ENCODE peak calls at places on chromosomes 13 and 19, in four cellular contexts. K, H, R and Z are unnamed samples.

GRCh38 chr13:23899555-23899954 is 2.3 kb upstream of the C1QTNF9B start:
- DNase-seq in H (no peak), K (peak), R (peak), Z (no peak)

GRCh38 chr19:55220525-55220924 is 8.0 kb downstream of the TMEM86B start:
- DNase-seq in K (no peak), R (no peak), H (no peak), Z (no peak)

GRCh38 chr13:49627831-49628652 is at the start of gene ARL11:
- DNase-seq in R (no peak), H (peak), K (no peak), Z (peak)

GRCh38 chr13:34926513-34926912 is 15.6 kb upstream of the NBEA start:
- DNase-seq in K (peak), R (no peak), H (no peak), Z (no peak)

GRCh38 chr19:49125025-49125731 is 5.8 kb downstream of the PPFIA3 start:
- DNase-seq in H (no peak), K (no peak), R (no peak), Z (no peak)

GRCh38 chr13:21913010-21913409 is 242.1 kb downstream of the FGF9 start:
- DNase-seq in K (no peak), R (no peak), H (no peak), Z (no peak)

GRCh38 chr13:98476538-98476966 is 100.4 kb downstream of the STK24 start:
- DNase-seq in H (peak), K (peak), R (peak), Z (peak)

GRCh38 chr19:50569023-50569697 is 925 bp upstream of the LRRC4B start:
- DNase-seq in K (no peak), H (no peak), R (no peak), Z (no peak)

GRCh38 chr13:33100876-33101275 is 84.7 kb downstream of the KL start:
- DNase-seq in H (no peak), R (no peak), K (no peak), Z (no peak)

GRCh38 chr19:54432144-54432738 is 16.8 kb upstream of the LENG8 start:
- DNase-seq in R (no peak), H (no peak), K (no peak), Z (no peak)

GRCh38 chr13:110283661-110284516 is 23.1 kb downstream of the COL4A1 start:
- DNase-seq in K (no peak), H (no peak), R (no peak), Z (no peak)

GRCh38 chr13:33918199-33918932 is 100.4 kb downstream of the RFC3 start:
- DNase-seq in R (no peak), H (no peak), K (peak), Z (no peak)

GRCh38 chr13:74820809-74821208 is 661.2 kb downstream of the TBC1D4 start:
- DNase-seq in K (no peak), R (no peak), H (no peak), Z (no peak)

GRCh38 chr13:97979556-97979955 is 26.1 kb downstream of the IPO5 start:
- DNase-seq in H (no peak), K (no peak), R (no peak), Z (no peak)

GRCh38 chr19:5356428-5356827 is 15.8 kb upstream of the PTPRS start:
- DNase-seq in H (no peak), K (no peak), R (no peak), Z (no peak)

GRCh38 chr13:20465218-20465879 is 60.3 kb downstream of the CRYL1 start:
- DNase-seq in K (no peak), R (no peak), H (no peak), Z (no peak)

GRCh38 chr19:29966594-29967249 is 24.7 kb downstream of the URI1 start:
- DNase-seq in H (no peak), K (no peak), R (no peak), Z (no peak)

GRCh38 chr13:46668906-46669525 is 116.0 kb downstream of the LRCH1 start:
- DNase-seq in K (no peak), R (no peak), H (no peak), Z (no peak)

GRCh38 chr13:23801141-23801540 is 88.1 kb downstream of the MIPEP start:
- DNase-seq in H (no peak), R (no peak), K (no peak), Z (no peak)

GRCh38 chr13:39415403-39415802 is 187.6 kb downstream of the LHFPL6 start:
- DNase-seq in H (no peak), K (no peak), R (peak), Z (peak)

GRCh38 chr13:99386911-99387788 is 80.0 kb upstream of the GPR183 start:
- DNase-seq in H (peak), R (no peak), K (peak), Z (peak)

DNA sequence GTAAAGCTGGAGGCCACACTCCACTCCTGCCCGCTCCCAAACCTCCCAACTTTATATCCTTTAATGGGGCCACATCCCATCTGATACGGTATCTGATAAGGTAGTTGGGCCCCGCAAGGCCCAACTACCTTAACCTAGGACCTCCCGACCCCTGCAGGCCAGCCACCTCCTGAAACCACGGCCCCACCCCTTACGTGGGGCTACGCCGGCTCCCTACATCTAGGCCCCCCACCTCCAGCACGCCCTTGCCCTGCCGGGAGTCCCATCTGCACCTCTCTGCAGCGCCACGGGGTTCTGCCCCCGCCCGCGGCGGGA is 2.2 kb downstream of the IGFLR1 start:
- DNase-seq in K (no peak), H (no peak), R (no peak), Z (no peak)
- H3K27ac ChIP-seq in K (no peak), H (peak), R (peak), Z (peak)

GRCh38 chr13:51583469-51583874 is 790 bp upstream of the WDFY2 start:
- DNase-seq in K (no peak), H (no peak), R (no peak), Z (no peak)
- H3K4me3 ChIP-seq in K (peak), H (peak), R (no peak), Z (peak)

GRCh38 chr19:39428309-39429112 is 7.2 kb downstream of the RPS16 start:
- DNase-seq in K (peak), R (peak), H (peak), Z (peak)
- H3K27ac ChIP-seq in K (peak), R (peak), H (peak), Z (peak)

GRCh38 chr19:41521860-41522555 is 54.0 kb upstream of the CEACAM21 start:
- DNase-seq in K (no peak), R (no peak), H (no peak), Z (no peak)
- H3K4me3 ChIP-seq in K (no peak), R (no peak), H (peak), Z (peak)

GRCh38 chr19:35167251-35168119 is 12.9 kb downstream of the FXYD5 start:
- DNase-seq in R (no peak), K (no peak), H (no peak), Z (no peak)
- H3K27ac ChIP-seq in R (no peak), K (no peak), H (peak), Z (no peak)

GRCh38 chr19:8148410-8149231 is 771 bp downstream of the FBN3 start:
- DNase-seq in R (no peak), H (no peak), K (no peak), Z (no peak)
- H3K4me3 ChIP-seq in R (no peak), H (peak), K (no peak), Z (peak)

GRCh38 chr19:16249826-16250434 is 52.2 kb downstream of the AP1M1 start:
- DNase-seq in H (no peak), K (no peak), R (no peak), Z (no peak)
- H3K27ac ChIP-seq in H (no peak), K (no peak), R (no peak), Z (no peak)

DNA sequence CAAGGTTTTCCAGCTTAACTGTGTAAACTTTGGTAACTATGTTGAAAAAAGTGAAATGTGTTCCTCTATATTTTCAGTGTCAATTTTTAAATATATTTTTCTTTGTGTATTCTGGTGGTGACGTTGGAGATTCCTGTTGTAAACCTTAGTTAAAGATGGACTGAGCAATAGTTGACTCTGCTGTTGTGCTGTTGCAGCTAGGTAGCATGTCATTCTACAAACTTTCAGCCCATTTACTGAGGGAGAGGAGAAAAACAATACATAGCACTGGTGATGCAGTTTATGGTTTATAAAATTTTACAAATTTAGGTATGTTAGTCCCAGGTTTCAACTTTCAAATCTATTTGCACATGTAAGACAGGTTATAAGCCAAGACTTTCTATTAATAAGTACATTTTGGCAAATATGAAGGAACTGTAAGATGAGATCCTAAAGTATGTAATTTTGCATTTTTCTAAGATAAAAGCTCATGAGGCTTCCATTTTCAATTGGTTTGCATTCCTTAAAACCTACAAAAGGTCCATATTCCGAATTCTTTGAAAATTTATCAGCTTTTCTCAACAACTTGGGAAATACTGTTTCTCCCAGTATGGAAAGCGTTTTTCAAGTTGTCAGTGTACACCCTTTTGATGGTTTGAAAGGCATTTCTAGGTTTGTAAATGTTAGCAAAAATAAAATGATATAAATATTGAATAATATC is 1.5 kb downstream of the NDFIP2 start:
- DNase-seq in K (no peak), H (no peak), R (no peak), Z (no peak)
- H3K4me3 ChIP-seq in K (peak), H (peak), R (peak), Z (peak)

DNA sequence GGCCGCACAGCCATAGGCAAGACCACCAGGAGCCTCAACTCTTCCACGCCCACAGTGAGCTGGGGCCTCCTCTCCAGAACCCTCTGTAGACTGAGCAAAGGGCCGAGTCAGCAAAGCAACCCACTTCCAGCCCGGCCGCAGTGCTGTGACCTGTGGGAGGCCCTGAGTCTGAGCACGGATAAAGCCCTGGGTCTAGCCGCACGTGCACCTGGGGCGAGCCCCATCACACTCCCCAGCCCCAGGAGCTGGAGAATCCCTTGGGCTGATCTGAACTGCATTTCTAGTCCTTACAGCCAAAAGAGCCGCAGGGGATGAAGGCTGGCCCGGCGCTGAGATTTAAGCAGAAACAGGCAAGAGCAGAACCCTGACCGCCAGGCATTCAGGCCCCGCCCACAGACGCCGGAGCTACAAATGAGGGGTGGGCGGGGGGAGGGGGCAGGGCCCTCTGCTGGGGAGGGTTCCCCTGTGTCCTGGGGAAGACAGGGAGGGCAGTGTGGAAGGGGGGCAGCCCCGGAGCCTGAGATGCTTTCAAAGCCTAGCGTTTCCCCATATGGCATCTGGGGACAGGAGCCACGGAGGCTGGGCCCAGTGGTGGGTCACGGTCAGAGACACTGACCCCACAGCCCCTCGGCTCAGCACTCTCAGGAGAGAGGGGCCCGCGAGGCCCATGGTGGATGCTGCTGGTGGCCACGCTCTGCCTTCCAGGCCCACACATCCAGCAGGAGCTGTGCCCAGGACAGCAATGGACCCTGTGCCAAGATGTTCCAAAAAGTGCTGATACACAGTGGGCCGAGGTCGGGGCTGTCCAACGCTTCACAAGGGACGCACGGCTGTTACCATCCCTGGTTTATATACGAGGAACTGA is 4.9 kb downstream of the TMEM259 start:
- DNase-seq in R (no peak), H (no peak), K (no peak), Z (peak)
- H3K27ac ChIP-seq in R (peak), H (peak), K (peak), Z (peak)